ENCODE peak calls at places on chromosomes 5 and 9, in five cellular contexts. P is iPS-NIHi11, N is fibroblast of pulmonary artery, V is LoVo, F is skeletal muscle cell. S is an unnamed sample.

GRCh38 chr5:135335031-135335828 is 63.8 kb downstream of the MACROH2A1 start:
- DNase-seq in F (no peak), N (peak; percentile 8), P (no peak), V (no peak), S (no peak)

GRCh38 chr9:126125177-126125576 is 201.5 kb upstream of the MVB12B start:
- DNase-seq in N (peak; percentile 2), F (no peak), P (no peak), V (no peak), S (no peak)

GRCh38 chr9:6195714-6196360 is 19.8 kb upstream of the IL33 start:
- DNase-seq in V (no peak), N (no peak), F (no peak), P (no peak), S (no peak)

GRCh38 chr5:154461531-154461930 is 15.7 kb downstream of the SAP30L start:
- DNase-seq in N (peak; percentile 49), V (no peak), P (peak; percentile 27), F (peak; percentile 41), S (no peak)

GRCh38 chr5:134125195-134126015 is 10.9 kb downstream of the TCF7 start:
- DNase-seq in N (peak; percentile 50), P (no peak), V (peak; percentile 27), F (peak; percentile 71), S (peak; percentile 23)

GRCh38 chr9:124449381-124450151 is 685 bp upstream of the ADGRD2 start:
- DNase-seq in P (no peak), F (no peak), V (no peak), N (no peak), S (no peak)

GRCh38 chr9:100222674-100223073 is 123.6 kb downstream of the INVS start:
- DNase-seq in N (peak; percentile 62), P (no peak), F (peak; percentile 7), V (no peak), S (no peak)

GRCh38 chr5:4203146-4203545 is 607.5 kb downstream of the IRX1 start:
- DNase-seq in F (no peak), N (no peak), P (no peak), V (no peak), S (no peak)

GRCh38 chr5:72812483-72812882 is 4.0 kb upstream of the TNPO1 start:
- DNase-seq in N (no peak), P (no peak), F (no peak), V (no peak), S (no peak)

GRCh38 chr5:173051746-173052145 is 4.4 kb upstream of the CREBRF start:
- DNase-seq in N (no peak), P (no peak), V (no peak), F (no peak), S (no peak)

GRCh38 chr5:107853696-107854095 is 183.0 kb upstream of the EFNA5 start:
- DNase-seq in N (no peak), V (no peak), P (no peak), F (no peak), S (no peak)

GRCh38 chr5:73629456-73629855 is 3.5 kb downstream of the ARHGEF28 start:
- DNase-seq in P (no peak), V (no peak), N (no peak), F (no peak), S (no peak)

GRCh38 chr5:142716963-142717362 is 31.1 kb upstream of the FGF1 start:
- DNase-seq in F (no peak), N (peak; percentile 66), V (no peak), P (peak; percentile 67), S (peak; percentile 70)

GRCh38 chr9:79015951-79016350 is 555.8 kb upstream of the TLE4 start:
- DNase-seq in P (no peak), F (no peak), V (no peak), N (no peak), S (no peak)

GRCh38 chr9:133674091-133674490 is 37.9 kb downstream of the DBH start:
- DNase-seq in N (no peak), V (no peak), F (no peak), P (no peak), S (no peak)

GRCh38 chr9:98866435-98867108 is 59.1 kb downstream of the GALNT12 start:
- DNase-seq in V (peak; percentile 69), N (no peak), F (no peak), P (no peak), S (no peak)

GRCh38 chr9:93207326-93207814 is 23.4 kb downstream of the WNK2 start:
- DNase-seq in N (peak; percentile 44), F (peak; percentile 17), V (no peak), P (no peak), S (no peak)

GRCh38 chr9:137435980-137436760 is 5.0 kb downstream of the ENTPD8 start:
- DNase-seq in N (peak; percentile 87), V (peak; percentile 87), F (peak; percentile 13), P (peak; percentile 68), S (peak; percentile 89)

GRCh38 chr9:128787583-128788156 is 617 bp downstream of the TBC1D13 start:
- DNase-seq in V (no peak), N (peak; percentile 12), P (no peak), F (no peak), S (no peak)

GRCh38 chr9:105693435-105694275 is 686 bp upstream of the TMEM38B start:
- DNase-seq in V (no peak), P (no peak), N (no peak), F (no peak), S (no peak)

GRCh38 chr5:178426326-178427130 is 163.7 kb downstream of the COL23A1 start:
- DNase-seq in N (no peak), V (no peak), F (no peak), P (no peak), S (no peak)

GRCh38 chr5:78653969-78654368 is 5.4 kb upstream of the LHFPL2 start:
- DNase-seq in N (no peak), V (no peak), F (no peak), P (no peak), S (no peak)

GRCh38 chr5:149358294-149358651 is 427 bp downstream of the PCYOX1L start:
- DNase-seq in N (no peak), V (no peak), F (no peak), P (no peak), S (peak; percentile 35)

GRCh38 chr5:130365956-130366355 is 461.7 kb downstream of the CHSY3 start:
- DNase-seq in F (no peak), V (no peak), N (no peak), P (no peak), S (no peak)

GRCh38 chr9:5917273-5917672 is 26.6 kb downstream of the MLANA start:
- DNase-seq in F (no peak), P (no peak), V (no peak), N (no peak), S (no peak)

GRCh38 chr9:90985631-90986030 is 184.0 kb downstream of the SYK start:
- DNase-seq in F (no peak), N (peak; percentile 34), V (no peak), P (no peak), S (no peak)

GRCh38 chr9:110351009-110351467 is 13.4 kb upstream of the TXNDC8 start:
- DNase-seq in N (peak; percentile 68), V (peak; percentile 80), P (no peak), F (peak; percentile 58), S (no peak)

GRCh38 chr9:70044450-70045307 is 1.0 kb downstream of the MAMDC2 start:
- DNase-seq in F (no peak), P (peak; percentile 59), N (peak; percentile 51), V (no peak), S (peak; percentile 21)

GRCh38 chr9:16090907-16091629 is 538.2 kb downstream of the CCDC171 start:
- DNase-seq in F (no peak), V (no peak), N (no peak), P (no peak), S (no peak)

GRCh38 chr5:140012443-140012842 is 30.7 kb downstream of the NRG2 start:
- DNase-seq in V (no peak), N (no peak), P (no peak), F (no peak), S (no peak)